ENCODE peak calls at places on chromosomes 6 and 20, in eight cellular contexts. T, B, L, Y, A, D, Q and H are unnamed samples.

GRCh38 chr6:52553719-52554118 is 23.1 kb downstream of the TRAM2 start:
- DNase-seq in B (no peak), Q (no peak), T (no peak), D (no peak), Y (no peak), A (no peak), L (no peak), H (no peak)

GRCh38 chr20:57274846-57275245 is 8.4 kb upstream of the BMP7 start:
- DNase-seq in Q (no peak), D (no peak), L (no peak), Y (no peak), T (no peak), A (no peak), B (no peak), H (no peak)

GRCh38 chr6:42142118-42142835 is at the start of gene C6orf132:
- DNase-seq in L (peak; percentile 74), Y (no peak), T (no peak), Q (no peak), A (no peak), D (no peak), B (no peak), H (no peak)

GRCh38 chr20:51400051-51400926 is 142.2 kb downstream of the NFATC2 start:
- DNase-seq in D (no peak), T (peak; percentile 27), Y (no peak), B (no peak), L (no peak), Q (no peak), A (peak; percentile 23), H (no peak)

GRCh38 chr6:103167345-103167744 is 1692.4 kb downstream of the HACE1 start:
- DNase-seq in A (no peak), Y (no peak), Q (no peak), L (no peak), D (no peak), T (no peak), B (no peak), H (no peak)

GRCh38 chr6:13710552-13711383 is 867 bp downstream of the RANBP9 start:
- DNase-seq in T (no peak), A (peak; percentile 19), L (peak; percentile 32), Y (no peak), D (no peak), Q (peak; percentile 12), B (no peak), H (no peak)

GRCh38 chr6:52511572-52512151 is 65.2 kb downstream of the TRAM2 start:
- DNase-seq in Q (no peak), Y (no peak), L (peak; percentile 51), D (no peak), B (no peak), T (no peak), A (peak; percentile 78), H (no peak)

GRCh38 chr6:117616971-117617765 is 14.9 kb upstream of the GOPC start:
- DNase-seq in D (no peak), Y (no peak), A (no peak), L (no peak), Q (no peak), B (no peak), T (no peak), H (no peak)

GRCh38 chr20:46060301-46060881 is 29.4 kb downstream of the NCOA5 start:
- DNase-seq in T (no peak), A (peak; percentile 16), Y (no peak), L (no peak), D (no peak), B (no peak), Q (no peak), H (no peak)

GRCh38 chr6:35170166-35170565 is 29.0 kb upstream of the TCP11 start:
- DNase-seq in D (no peak), B (no peak), T (no peak), L (no peak), Q (no peak), Y (peak; percentile 67), A (peak; percentile 85), H (no peak)

GRCh38 chr20:56409521-56409920 is 2.5 kb upstream of the CASS4 start:
- DNase-seq in A (peak; percentile 90), D (no peak), L (no peak), T (no peak), Y (no peak), Q (no peak), B (no peak), H (no peak)

GRCh38 chr20:10603971-10604864 is 69.6 kb downstream of the JAG1 start:
- DNase-seq in Q (no peak), Y (peak; percentile 87), D (peak; percentile 85), A (peak; percentile 94), T (no peak), L (peak; percentile 86), B (no peak), H (peak; percentile 84)

GRCh38 chr6:12182676-12183075 is 107.5 kb upstream of the EDN1 start:
- DNase-seq in D (no peak), Q (no peak), B (no peak), Y (no peak), T (no peak), L (peak; percentile 6), A (peak; percentile 36), H (no peak)

GRCh38 chr20:59253779-59254319 is 46.6 kb upstream of the EDN3 start:
- DNase-seq in T (no peak), D (no peak), A (no peak), B (no peak), L (no peak), Q (no peak), Y (no peak), H (no peak)

GRCh38 chr6:30264731-30265130 is 51.5 kb upstream of the TRIM26 start:
- DNase-seq in L (no peak), B (no peak), Y (no peak), D (no peak), A (peak; percentile 48), Q (no peak), T (no peak), H (peak; percentile 32)

GRCh38 chr20:40692240-40693011 is 3.4 kb upstream of the MAFB start:
- DNase-seq in T (no peak), Q (no peak), D (no peak), L (no peak), Y (no peak), B (no peak), A (no peak), H (no peak)

GRCh38 chr6:132244744-132245143 is 156.5 kb downstream of the MOXD1 start:
- DNase-seq in A (no peak), Q (no peak), L (no peak), Y (no peak), D (no peak), T (no peak), B (no peak), H (no peak)

GRCh38 chr6:6169141-6169540 is 151.3 kb downstream of the F13A1 start:
- DNase-seq in Q (no peak), B (no peak), T (no peak), D (no peak), Y (no peak), A (no peak), L (no peak), H (no peak)

GRCh38 chr6:15872252-15873103 is 209.7 kb upstream of the DTNBP1 start:
- DNase-seq in A (peak; percentile 14), Y (no peak), D (no peak), Q (no peak), L (no peak), B (no peak), T (no peak), H (no peak)

GRCh38 chr6:4287811-4288244 is 152.5 kb upstream of the ECI2 start:
- DNase-seq in B (no peak), Y (no peak), L (no peak), A (no peak), D (no peak), T (no peak), Q (no peak), H (no peak)

GRCh38 chr20:61436268-61436667 is 184.2 kb downstream of the CDH4 start:
- DNase-seq in B (no peak), T (no peak), Y (peak; percentile 87), Q (no peak), A (peak; percentile 90), D (no peak), L (peak; percentile 90), H (peak; percentile 49)

GRCh38 chr20:1273366-1273765 is 7.3 kb downstream of the SNPH start:
- DNase-seq in A (no peak), L (no peak), Q (no peak), B (no peak), Y (no peak), T (no peak), D (no peak), H (no peak)

GRCh38 chr6:34556031-34556471 is at the start of gene SPDEF:
- DNase-seq in T (no peak), Q (no peak), L (no peak), B (no peak), D (no peak), A (no peak), Y (no peak), H (no peak)

GRCh38 chr6:13914346-13914745 is 10.4 kb upstream of the RNF182 start:
- DNase-seq in L (no peak), Q (no peak), Y (no peak), T (no peak), D (no peak), B (no peak), A (peak; percentile 10), H (no peak)

GRCh38 chr6:43125119-43125518 is 46.0 kb upstream of the SRF start:
- DNase-seq in B (no peak), D (no peak), T (no peak), A (peak; percentile 69), L (no peak), Y (peak; percentile 88), Q (no peak), H (peak; percentile 57)

GRCh38 chr6:122839477-122839876 is 50.4 kb downstream of the SMPDL3A start:
- DNase-seq in Y (no peak), B (peak; percentile 20), A (peak; percentile 75), T (peak; percentile 3), D (peak; percentile 60), L (peak; percentile 48), Q (peak; percentile 45), H (peak; percentile 40)

GRCh38 chr6:115796829-115797228 is 263.9 kb downstream of the FRK start:
- DNase-seq in A (no peak), T (no peak), B (no peak), D (no peak), L (no peak), Y (no peak), Q (no peak), H (no peak)

GRCh38 chr6:160430203-160430602 is 82.0 kb downstream of the SLC22A3 start:
- DNase-seq in D (no peak), A (peak; percentile 8), L (no peak), B (no peak), Q (no peak), T (no peak), Y (no peak), H (no peak)

GRCh38 chr6:99416226-99416625 is 8.9 kb downstream of the PNISR start:
- DNase-seq in L (peak; percentile 13), Y (no peak), B (no peak), Q (no peak), T (no peak), A (no peak), D (no peak), H (no peak)